ENCODE peak calls at places on chromosomes 2 and 18, in six cellular contexts. One of them, this sample, is unnamed.

GRCh38 chr2:12169060-12169406 is 422.6 kb downstream of the LPIN1 start:
- DNase-seq in WERI-Rb-1: no peak
- DNase-seq in psoas muscle: peak
- DNase-seq in MCF 10A: peak
- DNase-seq in activated T-helper 1 cell treated with anti-CD3 and anti-CD28 coated beads, Interleukin-2, amount 50 U/mL, for 16 hours: no peak
- DNase-seq in fibroblast of lung: peak
- DNase-seq in this sample: peak

GRCh38 chr2:72744049-72744448 is 81.8 kb downstream of the EXOC6B start:
- DNase-seq in WERI-Rb-1: no peak
- DNase-seq in psoas muscle: no peak
- DNase-seq in MCF 10A: peak
- DNase-seq in activated T-helper 1 cell treated with anti-CD3 and anti-CD28 coated beads, Interleukin-2, amount 50 U/mL, for 16 hours: no peak
- DNase-seq in fibroblast of lung: peak
- DNase-seq in this sample: peak

GRCh38 chr2:235939471-235939870 is 228.7 kb downstream of the GBX2 start:
- DNase-seq in WERI-Rb-1: no peak
- DNase-seq in psoas muscle: no peak
- DNase-seq in MCF 10A: no peak
- DNase-seq in activated T-helper 1 cell treated with anti-CD3 and anti-CD28 coated beads, Interleukin-2, amount 50 U/mL, for 16 hours: no peak
- DNase-seq in fibroblast of lung: peak
- DNase-seq in this sample: no peak

GRCh38 chr2:239181074-239181581 is 219.7 kb downstream of the HDAC4 start:
- DNase-seq in WERI-Rb-1: no peak
- DNase-seq in psoas muscle: no peak
- DNase-seq in MCF 10A: no peak
- DNase-seq in activated T-helper 1 cell treated with anti-CD3 and anti-CD28 coated beads, Interleukin-2, amount 50 U/mL, for 16 hours: no peak
- DNase-seq in fibroblast of lung: no peak
- DNase-seq in this sample: no peak

GRCh38 chr2:25996844-25997243 is 14.5 kb upstream of the KIF3C start:
- DNase-seq in WERI-Rb-1: no peak
- DNase-seq in psoas muscle: no peak
- DNase-seq in MCF 10A: no peak
- DNase-seq in activated T-helper 1 cell treated with anti-CD3 and anti-CD28 coated beads, Interleukin-2, amount 50 U/mL, for 16 hours: no peak
- DNase-seq in fibroblast of lung: peak
- DNase-seq in this sample: no peak

GRCh38 chr2:240405133-240405532 is 30.3 kb upstream of the GPC1 start:
- DNase-seq in WERI-Rb-1: no peak
- DNase-seq in psoas muscle: no peak
- DNase-seq in MCF 10A: no peak
- DNase-seq in activated T-helper 1 cell treated with anti-CD3 and anti-CD28 coated beads, Interleukin-2, amount 50 U/mL, for 16 hours: no peak
- DNase-seq in fibroblast of lung: no peak
- DNase-seq in this sample: no peak

GRCh38 chr18:28108254-28108653 is 68.7 kb downstream of the CDH2 start:
- DNase-seq in WERI-Rb-1: no peak
- DNase-seq in psoas muscle: no peak
- DNase-seq in MCF 10A: no peak
- DNase-seq in activated T-helper 1 cell treated with anti-CD3 and anti-CD28 coated beads, Interleukin-2, amount 50 U/mL, for 16 hours: no peak
- DNase-seq in fibroblast of lung: no peak
- DNase-seq in this sample: no peak

GRCh38 chr2:29004755-29005154 is 23.7 kb downstream of the TOGARAM2 start:
- DNase-seq in WERI-Rb-1: no peak
- DNase-seq in psoas muscle: no peak
- DNase-seq in MCF 10A: no peak
- DNase-seq in activated T-helper 1 cell treated with anti-CD3 and anti-CD28 coated beads, Interleukin-2, amount 50 U/mL, for 16 hours: no peak
- DNase-seq in fibroblast of lung: no peak
- DNase-seq in this sample: no peak

GRCh38 chr2:135043345-135043744 is 3.9 kb downstream of the MAP3K19 start:
- DNase-seq in WERI-Rb-1: no peak
- DNase-seq in psoas muscle: no peak
- DNase-seq in MCF 10A: no peak
- DNase-seq in activated T-helper 1 cell treated with anti-CD3 and anti-CD28 coated beads, Interleukin-2, amount 50 U/mL, for 16 hours: no peak
- DNase-seq in fibroblast of lung: no peak
- DNase-seq in this sample: no peak

GRCh38 chr2:177129610-177130009 is 83.0 kb upstream of the HNRNPA3 start:
- DNase-seq in WERI-Rb-1: no peak
- DNase-seq in psoas muscle: no peak
- DNase-seq in MCF 10A: no peak
- DNase-seq in activated T-helper 1 cell treated with anti-CD3 and anti-CD28 coated beads, Interleukin-2, amount 50 U/mL, for 16 hours: no peak
- DNase-seq in fibroblast of lung: no peak
- DNase-seq in this sample: no peak

GRCh38 chr2:127407091-127407490 is 11.1 kb upstream of the PROC start:
- DNase-seq in WERI-Rb-1: no peak
- DNase-seq in psoas muscle: no peak
- DNase-seq in MCF 10A: no peak
- DNase-seq in activated T-helper 1 cell treated with anti-CD3 and anti-CD28 coated beads, Interleukin-2, amount 50 U/mL, for 16 hours: no peak
- DNase-seq in fibroblast of lung: no peak
- DNase-seq in this sample: no peak

GRCh38 chr2:109333414-109334194 is 204.6 kb downstream of the SH3RF3 start:
- DNase-seq in WERI-Rb-1: no peak
- DNase-seq in psoas muscle: no peak
- DNase-seq in MCF 10A: peak
- DNase-seq in activated T-helper 1 cell treated with anti-CD3 and anti-CD28 coated beads, Interleukin-2, amount 50 U/mL, for 16 hours: no peak
- DNase-seq in fibroblast of lung: no peak
- DNase-seq in this sample: no peak

GRCh38 chr2:209574515-209574914 is 150.7 kb downstream of the MAP2 start:
- DNase-seq in WERI-Rb-1: no peak
- DNase-seq in psoas muscle: no peak
- DNase-seq in MCF 10A: no peak
- DNase-seq in activated T-helper 1 cell treated with anti-CD3 and anti-CD28 coated beads, Interleukin-2, amount 50 U/mL, for 16 hours: no peak
- DNase-seq in fibroblast of lung: no peak
- DNase-seq in this sample: no peak

GRCh38 chr2:150778828-150779227 is 291.4 kb upstream of the RND3 start:
- DNase-seq in WERI-Rb-1: no peak
- DNase-seq in psoas muscle: no peak
- DNase-seq in MCF 10A: no peak
- DNase-seq in activated T-helper 1 cell treated with anti-CD3 and anti-CD28 coated beads, Interleukin-2, amount 50 U/mL, for 16 hours: no peak
- DNase-seq in fibroblast of lung: peak
- DNase-seq in this sample: no peak

This sample was measured in mammary epithelial cell.